ENCODE peak calls at places on chromosomes 2 and 18, in ten cellular contexts. F, I, Z, R, N, U, T, P, Y and X are unnamed samples.

GRCh38 chr18:63119647-63120046 is 199.9 kb downstream of the BCL2 start:
- DNase-seq in F (peak), I (no peak), Z (no peak), R (peak), N (no peak), U (no peak), T (peak), P (no peak), Y (no peak), X (peak)

GRCh38 chr2:63050916-63051794 is 525 bp downstream of the OTX1 start:
- DNase-seq in F (no peak), I (no peak), Z (peak), R (no peak), N (no peak), U (no peak), T (no peak), P (no peak), Y (peak), X (peak)

GRCh38 chr2:195818521-195818920 is 161.5 kb downstream of the SLC39A10 start:
- DNase-seq in F (peak), I (no peak), Z (no peak), R (no peak), N (no peak), U (no peak), T (peak), P (no peak), Y (no peak), X (no peak)

GRCh38 chr2:149579972-149580882 is 7.3 kb downstream of the MMADHC start:
- DNase-seq in F (peak), I (no peak), Z (no peak), R (no peak), N (no peak), U (no peak), T (no peak), P (no peak), Y (no peak), X (no peak)

GRCh38 chr2:168577885-168578284 is 121.8 kb downstream of the CERS6 start:
- DNase-seq in F (no peak), I (no peak), Z (no peak), R (no peak), N (no peak), U (no peak), T (peak), P (no peak), Y (no peak), X (no peak)

GRCh38 chr2:96733931-96734330 is 5.9 kb downstream of the LMAN2L start:
- DNase-seq in F (no peak), I (no peak), Z (no peak), R (no peak), N (no peak), U (no peak), T (no peak), P (no peak), Y (no peak), X (no peak)

GRCh38 chr2:73981081-73981968 is 3.4 kb upstream of the TET3 start:
- DNase-seq in F (no peak), I (peak), Z (peak), R (no peak), N (no peak), U (no peak), T (no peak), P (no peak), Y (peak), X (peak)

GRCh38 chr2:633371-633770 is 43.8 kb downstream of the TMEM18 start:
- DNase-seq in F (no peak), I (no peak), Z (no peak), R (no peak), N (no peak), U (no peak), T (no peak), P (no peak), Y (no peak), X (no peak)

GRCh38 chr2:33425660-33426059 is 50.8 kb upstream of the RASGRP3 start:
- DNase-seq in F (peak), I (no peak), Z (no peak), R (peak), N (no peak), U (no peak), T (no peak), P (no peak), Y (no peak), X (no peak)

GRCh38 chr2:146041291-146041868 is 1521.5 kb upstream of the ZEB2 start:
- DNase-seq in F (no peak), I (no peak), Z (no peak), R (no peak), N (no peak), U (no peak), T (no peak), P (no peak), Y (no peak), X (no peak)

GRCh38 chr2:36789181-36789804 is 92.8 kb downstream of the VIT start:
- DNase-seq in F (no peak), I (no peak), Z (no peak), R (no peak), N (no peak), U (no peak), T (no peak), P (no peak), Y (no peak), X (no peak)

GRCh38 chr18:3234457-3234856 is 13.1 kb upstream of the MYL12A start:
- DNase-seq in F (no peak), I (no peak), Z (no peak), R (no peak), N (no peak), U (no peak), T (no peak), P (no peak), Y (no peak), X (no peak)

DNA sequence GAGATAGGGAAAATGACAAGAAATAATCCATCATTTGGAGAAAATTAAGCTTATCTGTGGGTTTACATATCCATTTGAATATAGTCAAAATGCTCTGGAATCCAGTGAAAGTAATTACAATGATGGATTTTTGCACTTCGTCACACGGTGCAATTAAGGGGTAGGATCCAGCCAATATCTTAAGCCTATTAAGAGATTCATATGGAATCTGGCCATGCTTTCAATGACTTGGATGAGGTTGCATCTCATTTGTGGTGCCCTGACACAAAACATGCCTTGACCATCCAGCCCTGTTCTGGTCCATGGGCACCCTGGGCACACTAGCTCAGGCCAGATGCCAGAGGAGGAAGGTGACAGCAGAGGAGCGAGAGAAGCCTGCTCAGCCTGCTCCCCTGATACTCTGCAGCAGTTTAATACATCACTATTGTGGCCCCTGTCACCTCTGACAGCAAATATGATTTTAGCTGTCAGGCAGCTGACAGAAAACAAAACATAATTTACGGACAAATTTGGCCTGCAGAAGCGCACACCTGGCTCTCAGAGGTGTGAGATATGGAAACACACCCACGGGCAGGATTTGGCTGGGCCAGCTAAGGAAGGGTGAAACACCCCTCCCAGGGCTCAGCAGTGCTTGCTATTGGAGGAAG is 94.1 kb upstream of the ST8SIA3 start:
- DNase-seq in F (no peak), I (no peak), Z (no peak), R (no peak), N (no peak), U (no peak), T (no peak), P (no peak), Y (no peak), X (no peak)
- TF ChIP-seq CTCF in F (no peak), I (no peak), Z (no peak), R (no peak), N (no peak), U (no peak), T (no peak), P (no peak), Y (no peak), X (no peak)

GRCh38 chr2:240871071-240871958 is 2.7 kb downstream of the AGXT start:
- DNase-seq in F (no peak), I (no peak), Z (no peak), R (no peak), N (no peak), U (no peak), T (no peak), P (no peak), Y (no peak), X (no peak)
- TF ChIP-seq CTCF in F (no peak), I (no peak), Z (no peak), R (no peak), N (no peak), U (no peak), T (no peak), P (no peak), Y (no peak), X (no peak)

DNA sequence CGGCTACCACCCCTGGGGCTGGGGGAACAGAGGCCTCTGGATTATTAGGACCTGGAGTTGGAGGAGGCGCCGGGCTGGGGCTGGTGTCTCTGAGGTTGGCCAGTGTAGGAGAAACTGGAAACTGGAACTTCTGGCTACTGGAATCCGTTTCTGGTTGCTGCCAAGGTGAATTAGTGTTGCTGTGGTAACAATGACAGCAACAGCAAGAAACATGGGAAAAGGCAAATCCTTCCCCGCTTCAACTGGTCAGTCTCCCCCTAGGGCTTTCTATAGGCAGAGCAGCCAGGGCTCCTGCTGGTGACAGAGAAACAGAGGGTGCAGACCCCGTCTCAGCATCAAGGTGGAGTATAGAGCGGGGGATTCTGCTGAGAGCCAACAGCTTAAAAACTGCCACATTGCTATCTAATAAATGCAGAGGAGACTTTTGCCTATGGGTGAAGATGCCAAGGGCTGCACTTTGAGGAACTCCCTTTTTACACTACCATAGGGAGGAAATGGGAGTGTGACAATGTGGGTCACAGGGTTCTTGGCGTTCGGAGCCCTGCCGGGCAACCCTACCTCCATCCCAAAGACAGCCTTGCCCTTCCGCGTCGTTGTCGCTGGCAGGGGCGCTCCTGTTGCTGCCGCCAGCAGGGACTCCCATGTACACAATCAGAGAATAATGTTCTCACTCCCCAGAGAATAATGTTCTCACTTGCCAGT is 81.4 kb upstream of the CABLES1 start:
- DNase-seq in F (peak), I (peak), Z (no peak), R (peak), N (no peak), U (no peak), T (peak), P (peak), Y (no peak), X (peak)
- TF ChIP-seq CTCF in F (peak), I (peak), Z (no peak), R (peak), N (no peak), U (no peak), T (peak), P (peak), Y (no peak), X (no peak)

GRCh38 chr18:37294951-37295350 is 270.6 kb downstream of the CELF4 start:
- DNase-seq in F (no peak), I (peak), Z (no peak), R (peak), N (no peak), U (no peak), T (no peak), P (no peak), Y (no peak), X (peak)
- TF ChIP-seq CTCF in F (no peak), I (peak), Z (no peak), R (peak), N (no peak), U (no peak), T (peak), P (peak), Y (no peak), X (peak)

DNA sequence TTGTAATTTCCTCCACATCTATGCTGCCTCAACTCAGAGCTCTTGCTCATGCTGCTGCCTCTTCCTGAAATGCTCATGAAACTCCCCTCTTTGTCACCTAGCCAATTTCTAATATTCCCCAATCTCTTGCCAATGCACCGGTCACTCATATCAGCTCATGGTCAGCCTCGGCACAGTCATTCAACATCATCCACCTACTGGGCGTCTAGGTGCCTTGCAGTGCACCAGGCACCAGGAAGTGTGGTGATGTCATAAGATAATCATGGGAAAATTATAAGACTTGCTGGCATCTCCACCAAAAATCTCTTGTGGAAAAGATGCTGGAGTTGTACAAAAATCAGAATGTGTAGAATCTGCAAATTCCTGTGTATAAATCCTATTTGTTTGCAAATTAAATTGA is 52.6 kb upstream of the RAB27B start:
- DNase-seq in F (peak), I (no peak), Z (no peak), R (peak), N (no peak), U (no peak), T (peak), P (peak), Y (no peak), X (no peak)
- TF ChIP-seq CTCF in F (peak), I (no peak), Z (no peak), R (peak), N (no peak), U (no peak), T (peak), P (peak), Y (no peak), X (no peak)

DNA sequence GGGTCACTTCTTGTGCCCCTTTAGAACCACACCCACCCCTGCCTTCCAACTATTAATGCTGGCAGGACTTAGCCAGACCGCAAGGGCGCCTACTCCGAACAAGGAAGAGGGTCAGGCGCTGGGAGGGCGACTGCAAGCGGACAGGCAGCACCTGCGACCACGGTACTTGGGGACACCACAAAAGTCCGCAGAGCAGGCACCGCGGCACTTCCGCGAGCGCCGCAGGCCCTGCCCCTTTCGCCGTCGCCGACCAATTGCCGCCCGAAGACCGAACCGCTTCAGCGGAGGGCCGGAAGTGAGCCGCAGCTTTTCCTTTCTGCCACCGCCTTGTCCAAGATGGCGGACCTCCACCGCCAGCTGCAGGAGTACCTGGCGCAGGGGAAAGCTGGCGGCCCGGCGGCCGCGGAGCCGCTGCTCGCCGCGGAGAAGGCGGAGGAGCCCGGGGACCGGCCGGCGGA is at the start of gene SFT2D3:
- DNase-seq in F (peak), I (peak), Z (peak), R (peak), N (peak), U (peak), T (peak), P (peak), Y (peak), X (peak)
- TF ChIP-seq CTCF in F (no peak), I (no peak), Z (no peak), R (no peak), N (no peak), U (no peak), T (no peak), P (no peak), Y (no peak), X (no peak)

GRCh38 chr18:43422483-43422882 is 145.2 kb upstream of the SYT4 start:
- DNase-seq in F (no peak), I (no peak), Z (no peak), R (peak), N (no peak), U (no peak), T (no peak), P (peak), Y (no peak), X (peak)

GRCh38 chr18:43420091-43420490 is 142.8 kb upstream of the SYT4 start:
- DNase-seq in F (no peak), I (no peak), Z (no peak), R (no peak), N (no peak), U (no peak), T (no peak), P (no peak), Y (no peak), X (no peak)

DNA sequence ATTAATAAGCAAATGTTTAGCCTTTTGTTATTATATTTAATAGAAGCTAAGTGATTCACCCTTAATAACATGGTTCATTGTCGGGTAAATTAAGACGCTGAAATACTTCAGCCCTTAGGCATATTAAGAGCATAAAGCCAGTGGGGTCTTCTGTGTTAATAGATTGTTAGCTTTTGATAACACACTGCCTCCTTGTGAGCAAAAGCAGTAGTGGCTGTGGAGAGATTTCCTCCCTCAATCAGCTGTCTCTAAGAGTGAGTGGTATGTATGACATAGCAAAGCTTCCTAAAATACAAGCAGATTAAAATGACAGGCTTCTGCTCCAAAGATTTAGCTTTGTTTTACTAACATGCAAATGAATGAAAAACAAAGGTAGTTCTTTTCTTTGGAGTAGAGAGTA is 143.7 kb upstream of the SYT4 start:
- DNase-seq in F (no peak), I (no peak), Z (no peak), R (no peak), N (no peak), U (no peak), T (no peak), P (no peak), Y (no peak), X (no peak)
- TF ChIP-seq CTCF in F (no peak), I (peak), Z (no peak), R (no peak), N (no peak), U (no peak), T (no peak), P (peak), Y (no peak), X (peak)

DNA sequence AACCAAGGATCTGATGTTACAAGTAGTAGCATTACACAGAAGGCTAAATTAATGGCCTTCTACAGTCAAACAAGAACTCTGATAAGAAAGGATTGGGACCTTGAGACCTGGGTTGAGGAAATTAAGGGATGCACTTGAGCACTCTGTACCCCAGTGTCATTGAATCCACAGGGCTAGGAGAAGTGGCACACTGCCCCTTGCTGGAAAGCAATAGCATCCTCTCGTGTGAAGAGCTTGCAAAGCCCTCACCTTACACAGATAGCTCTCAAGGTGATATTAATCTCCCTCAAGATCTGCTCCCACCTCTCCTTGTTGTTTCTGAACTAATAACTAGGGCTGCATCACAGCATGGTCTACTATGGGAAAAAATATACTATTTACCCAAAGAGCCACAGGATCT is 26.5 kb upstream of the CHST9 start:
- DNase-seq in F (no peak), I (no peak), Z (no peak), R (no peak), N (no peak), U (no peak), T (no peak), P (no peak), Y (no peak), X (no peak)
- TF ChIP-seq CTCF in F (no peak), I (no peak), Z (no peak), R (no peak), N (no peak), U (no peak), T (no peak), P (no peak), Y (no peak), X (no peak)

DNA sequence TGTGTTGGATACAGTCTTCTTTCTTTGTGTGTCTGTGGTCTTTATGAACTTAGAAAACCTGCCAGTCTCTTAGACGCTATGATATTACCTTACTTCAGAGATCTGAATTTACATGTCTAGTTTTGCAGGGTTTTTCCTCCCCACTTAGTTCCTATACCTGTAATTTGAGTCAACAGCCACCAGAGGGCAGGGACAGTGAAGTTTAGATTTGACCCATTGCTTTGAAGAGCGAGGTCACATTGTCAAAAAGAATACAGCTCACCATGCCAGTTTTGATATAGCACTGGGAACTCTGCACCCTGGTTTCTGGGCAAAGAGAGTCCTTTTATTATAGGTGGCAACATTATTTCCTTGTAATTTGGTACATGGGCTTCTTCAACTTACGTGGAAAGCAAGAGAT is 102.3 kb downstream of the MAPK4 start:
- DNase-seq in F (peak), I (no peak), Z (no peak), R (no peak), N (no peak), U (no peak), T (no peak), P (no peak), Y (no peak), X (no peak)
- TF ChIP-seq CTCF in F (peak), I (peak), Z (no peak), R (peak), N (no peak), U (no peak), T (peak), P (peak), Y (peak), X (peak)